ENCODE peak calls at places on chromosomes 12 and 14, in four cellular contexts. E is osteocyte, Q is CD14-positive monocyte, W is nephron progenitor cell. P is an unnamed sample.

GRCh38 chr12:97464241-97465011 is 1.8 kb downstream of the RMST start:
- DNase-seq in E (no peak), Q (no peak), W (peak; percentile 5), P (no peak)

GRCh38 chr12:89064780-89065179 is 287.5 kb downstream of the DUSP6 start:
- DNase-seq in E (no peak), W (no peak), Q (no peak), P (peak; percentile 80)

GRCh38 chr14:56874375-56874774 is 64.1 kb upstream of the OTX2 start:
- DNase-seq in E (no peak), Q (no peak), W (peak; percentile 8), P (peak; percentile 43)

GRCh38 chr12:87413784-87414183 is 615.4 kb downstream of the C12orf50 start:
- DNase-seq in E (no peak), W (no peak), Q (no peak), P (no peak)

GRCh38 chr14:51783765-51784164 is 76.6 kb upstream of the GNG2 start:
- DNase-seq in W (no peak), E (no peak), Q (no peak), P (peak; percentile 54)

GRCh38 chr14:32330356-32331226 is 1.5 kb downstream of the AKAP6 start:
- DNase-seq in Q (no peak), W (no peak), E (no peak), P (no peak)

GRCh38 chr14:70804556-70805162 is 4.7 kb downstream of the MAP3K9 start:
- DNase-seq in E (no peak), Q (no peak), W (no peak), P (no peak)

GRCh38 chr12:6863586-6864321 is 3.6 kb upstream of the TPI1 start:
- DNase-seq in E (no peak), W (no peak), Q (no peak), P (no peak)

GRCh38 chr14:32349322-32349721 is 20.2 kb downstream of the AKAP6 start:
- DNase-seq in Q (no peak), E (no peak), W (no peak), P (no peak)

GRCh38 chr12:47556631-47557030 is 149.2 kb downstream of the RPAP3 start:
- DNase-seq in W (no peak), Q (no peak), E (no peak), P (peak; percentile 15)

GRCh38 chr12:98856897-98857540 is 211.9 kb downstream of the APAF1 start:
- DNase-seq in W (no peak), E (no peak), Q (no peak), P (no peak)

GRCh38 chr12:14948672-14949071 is 10.3 kb upstream of the ERP27 start:
- DNase-seq in E (no peak), Q (peak; percentile 51), W (no peak), P (no peak)

GRCh38 chr12:67804168-67804567 is 155.6 kb downstream of the DYRK2 start:
- DNase-seq in W (no peak), Q (no peak), E (no peak), P (no peak)

GRCh38 chr14:106044515-106044914 is 518.1 kb downstream of the TMEM121 start:
- DNase-seq in Q (no peak), W (no peak), E (no peak), P (no peak)

GRCh38 chr14:106039400-106039799 is 513.0 kb downstream of the TMEM121 start:
- DNase-seq in Q (no peak), E (no peak), W (no peak), P (peak; percentile 35)

GRCh38 chr14:106044949-106045596 is 518.7 kb downstream of the TMEM121 start:
- DNase-seq in E (no peak), Q (no peak), W (no peak), P (peak; percentile 54)
- TF ChIP-seq CTCF in E (no peak), Q (peak; percentile 53), W (no peak), P (peak; percentile 46)

GRCh38 chr14:100419856-100420255 is 96.7 kb downstream of the SLC25A47 start:
- DNase-seq in Q (no peak), W (peak; percentile 31), E (no peak), P (no peak)
- TF ChIP-seq CTCF in Q (no peak), W (peak; percentile 49), E (peak; percentile 11), P (no peak)

DNA sequence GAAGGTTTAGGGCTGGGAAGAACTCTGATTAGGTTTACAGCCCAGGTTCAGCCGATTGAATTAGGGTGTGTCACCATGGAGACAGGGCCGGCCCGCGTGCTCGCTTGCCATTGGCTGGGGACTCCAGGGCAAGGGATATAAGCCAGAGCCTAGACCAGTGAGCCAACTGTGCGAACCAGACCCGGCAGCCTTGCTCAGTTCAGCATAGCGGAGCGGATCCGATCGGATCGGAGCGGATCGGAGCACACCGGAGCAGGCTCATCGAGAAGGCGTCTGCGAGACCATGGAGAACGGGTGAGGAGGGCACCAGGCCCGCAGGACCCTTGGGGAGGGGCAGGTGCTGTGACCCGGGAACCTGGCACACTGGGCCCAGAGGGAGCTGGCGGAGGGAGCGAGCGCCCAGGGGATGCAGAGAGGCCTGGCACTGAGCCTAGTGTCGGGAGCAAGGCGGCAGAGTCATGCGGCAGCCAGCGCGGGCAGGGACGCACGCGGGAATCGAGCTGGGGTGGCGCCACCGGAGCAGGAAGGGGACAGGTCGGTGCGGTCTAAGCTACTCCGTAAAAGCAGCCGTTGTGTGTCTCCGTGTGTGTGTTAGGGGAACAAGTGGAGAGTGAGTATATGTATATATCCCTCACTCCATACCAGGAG is at the start of gene PNP:
- DNase-seq in Q (peak; percentile 92), E (peak; percentile 91), W (peak; percentile 87), P (peak; percentile 91)
- TF ChIP-seq CTCF in Q (no peak), E (no peak), W (no peak), P (no peak)

GRCh38 chr12:130819248-130819576 is 19.8 kb downstream of the STX2 start:
- DNase-seq in E (no peak), Q (no peak), W (no peak), P (no peak)
- TF ChIP-seq CTCF in E (no peak), Q (peak; percentile 87), W (no peak), P (peak; percentile 14)